ENCODE peak calls at places on chromosomes 2 and 18, in eight cellular contexts. Z, I, Q, V, X, D, W and E are unnamed samples.

GRCh38 chr2:191328150-191328809 is 83.1 kb downstream of the MYO1B start:
- DNase-seq in D (no peak), Q (no peak), I (no peak), X (no peak), W (no peak), V (no peak), Z (no peak), E (no peak)

GRCh38 chr2:171430516-171431410 is 3.0 kb downstream of the METTL8 start:
- DNase-seq in I (no peak), Z (no peak), V (no peak), D (no peak), X (no peak), W (no peak), Q (no peak), E (no peak)

GRCh38 chr2:240413813-240414429 is 21.5 kb upstream of the GPC1 start:
- DNase-seq in V (no peak), W (no peak), Z (no peak), X (no peak), Q (no peak), D (no peak), I (no peak), E (peak; percentile 2)

GRCh38 chr18:26637324-26637723 is 89.0 kb upstream of the KCTD1 start:
- DNase-seq in X (no peak), V (no peak), Q (no peak), I (no peak), W (no peak), D (no peak), Z (no peak), E (no peak)

GRCh38 chr18:58538604-58539386 is 90.1 kb downstream of the ALPK2 start:
- DNase-seq in Z (no peak), W (no peak), I (no peak), X (no peak), D (peak; percentile 26), V (no peak), Q (no peak), E (no peak)

GRCh38 chr2:98465456-98466201 is 21.0 kb downstream of the INPP4A start:
- DNase-seq in Z (no peak), V (no peak), D (peak; percentile 66), Q (no peak), X (no peak), I (peak; percentile 39), W (peak; percentile 51), E (peak; percentile 56)

GRCh38 chr2:24908316-24908937 is 11.6 kb downstream of the ADCY3 start:
- DNase-seq in Z (no peak), D (no peak), V (no peak), Q (no peak), X (no peak), I (no peak), W (no peak), E (no peak)

GRCh38 chr2:24785704-24786321 is 7.4 kb downstream of the PTRHD1 start:
- DNase-seq in I (no peak), W (no peak), V (no peak), X (no peak), D (no peak), Q (no peak), Z (no peak), E (no peak)

GRCh38 chr2:9639000-9639602 is 8.3 kb upstream of the YWHAQ start:
- DNase-seq in D (peak; percentile 52), W (no peak), Q (no peak), V (no peak), Z (no peak), I (no peak), X (peak; percentile 59), E (no peak)

GRCh38 chr2:20596973-20597867 is 53.7 kb downstream of the HS1BP3 start:
- DNase-seq in Z (no peak), V (no peak), X (no peak), I (peak; percentile 85), W (no peak), D (peak; percentile 97), Q (no peak), E (no peak)

GRCh38 chr2:219285894-219286425 is 6.8 kb downstream of the DNAJB2 start:
- DNase-seq in Z (peak; percentile 83), X (peak; percentile 53), Q (no peak), I (peak; percentile 81), D (peak; percentile 83), W (no peak), V (peak; percentile 60), E (no peak)